ENCODE peak calls at places on chromosomes 4 and X, in six cellular contexts. One of them, this sample, is unnamed.

GRCh38 chr4:6724461-6725111 is 8.6 kb downstream of the BLOC1S4 start:
- DNase-seq in posterior vena cava: no peak
- DNase-seq in stimulated activated CD4-positive, alpha-beta T cell treated with anti-CD3 and anti-CD28 coated beads, Interleukin-4, amount 100 ng/mL, for 48 hours: no peak
- DNase-seq in hepatocyte: no peak
- DNase-seq in neuronal stem cell: no peak
- DNase-seq in ACHN: no peak
- DNase-seq in this sample: no peak

GRCh38 chr4:145709843-145710242 is 29.9 kb downstream of the C4orf51 start:
- DNase-seq in posterior vena cava: no peak
- DNase-seq in stimulated activated CD4-positive, alpha-beta T cell treated with anti-CD3 and anti-CD28 coated beads, Interleukin-4, amount 100 ng/mL, for 48 hours: no peak
- DNase-seq in hepatocyte: no peak
- DNase-seq in neuronal stem cell: no peak
- DNase-seq in ACHN: peak; percentile 69
- DNase-seq in this sample: no peak

GRCh38 chrX:110755061-110755460 is 40.6 kb downstream of the CHRDL1 start:
- DNase-seq in posterior vena cava: no peak
- DNase-seq in stimulated activated CD4-positive, alpha-beta T cell treated with anti-CD3 and anti-CD28 coated beads, Interleukin-4, amount 100 ng/mL, for 48 hours: no peak
- DNase-seq in hepatocyte: no peak
- DNase-seq in neuronal stem cell: no peak
- DNase-seq in ACHN: peak; percentile 39
- DNase-seq in this sample: no peak

GRCh38 chr4:77003400-77003799 is 53.8 kb downstream of the SEPTIN11 start:
- DNase-seq in posterior vena cava: no peak
- DNase-seq in stimulated activated CD4-positive, alpha-beta T cell treated with anti-CD3 and anti-CD28 coated beads, Interleukin-4, amount 100 ng/mL, for 48 hours: no peak
- DNase-seq in hepatocyte: no peak
- DNase-seq in neuronal stem cell: no peak
- DNase-seq in ACHN: no peak
- DNase-seq in this sample: no peak

GRCh38 chrX:40117715-40118285 is 20.0 kb upstream of the BCOR start:
- DNase-seq in posterior vena cava: no peak
- DNase-seq in stimulated activated CD4-positive, alpha-beta T cell treated with anti-CD3 and anti-CD28 coated beads, Interleukin-4, amount 100 ng/mL, for 48 hours: no peak
- DNase-seq in hepatocyte: no peak
- DNase-seq in neuronal stem cell: no peak
- DNase-seq in ACHN: no peak
- DNase-seq in this sample: no peak

GRCh38 chrX:15956684-15957083 is 102.1 kb upstream of the AP1S2 start:
- DNase-seq in posterior vena cava: no peak
- DNase-seq in stimulated activated CD4-positive, alpha-beta T cell treated with anti-CD3 and anti-CD28 coated beads, Interleukin-4, amount 100 ng/mL, for 48 hours: no peak
- DNase-seq in hepatocyte: peak; percentile 14
- DNase-seq in neuronal stem cell: peak; percentile 48
- DNase-seq in ACHN: no peak
- DNase-seq in this sample: no peak

GRCh38 chr4:110287130-110287529 is 88.7 kb upstream of the ELOVL6 start:
- DNase-seq in posterior vena cava: no peak
- DNase-seq in stimulated activated CD4-positive, alpha-beta T cell treated with anti-CD3 and anti-CD28 coated beads, Interleukin-4, amount 100 ng/mL, for 48 hours: no peak
- DNase-seq in hepatocyte: no peak
- DNase-seq in neuronal stem cell: no peak
- DNase-seq in ACHN: peak; percentile 2
- DNase-seq in this sample: no peak

GRCh38 chr4:81684357-81684756 is 212.7 kb upstream of the RASGEF1B start:
- DNase-seq in posterior vena cava: no peak
- DNase-seq in stimulated activated CD4-positive, alpha-beta T cell treated with anti-CD3 and anti-CD28 coated beads, Interleukin-4, amount 100 ng/mL, for 48 hours: no peak
- DNase-seq in hepatocyte: no peak
- DNase-seq in neuronal stem cell: no peak
- DNase-seq in ACHN: no peak
- DNase-seq in this sample: no peak

GRCh38 chr4:13704761-13705160 is 77.2 kb upstream of the BOD1L1 start:
- DNase-seq in posterior vena cava: no peak
- DNase-seq in stimulated activated CD4-positive, alpha-beta T cell treated with anti-CD3 and anti-CD28 coated beads, Interleukin-4, amount 100 ng/mL, for 48 hours: no peak
- DNase-seq in hepatocyte: no peak
- DNase-seq in neuronal stem cell: no peak
- DNase-seq in ACHN: no peak
- DNase-seq in this sample: no peak

GRCh38 chrX:48028091-48028490 is 21.3 kb downstream of the SPACA5 start:
- DNase-seq in posterior vena cava: no peak
- DNase-seq in stimulated activated CD4-positive, alpha-beta T cell treated with anti-CD3 and anti-CD28 coated beads, Interleukin-4, amount 100 ng/mL, for 48 hours: no peak
- DNase-seq in hepatocyte: no peak
- DNase-seq in neuronal stem cell: no peak
- DNase-seq in ACHN: no peak
- DNase-seq in this sample: no peak

GRCh38 chr4:61997813-61998212 is 797.7 kb downstream of the ADGRL3 start:
- DNase-seq in posterior vena cava: no peak
- DNase-seq in stimulated activated CD4-positive, alpha-beta T cell treated with anti-CD3 and anti-CD28 coated beads, Interleukin-4, amount 100 ng/mL, for 48 hours: no peak
- DNase-seq in hepatocyte: no peak
- DNase-seq in neuronal stem cell: no peak
- DNase-seq in ACHN: no peak
- DNase-seq in this sample: no peak

GRCh38 chr4:103054030-103054429 is 22.5 kb downstream of the SLC9B2 start:
- DNase-seq in posterior vena cava: no peak
- DNase-seq in stimulated activated CD4-positive, alpha-beta T cell treated with anti-CD3 and anti-CD28 coated beads, Interleukin-4, amount 100 ng/mL, for 48 hours: no peak
- DNase-seq in hepatocyte: no peak
- DNase-seq in neuronal stem cell: no peak
- DNase-seq in ACHN: no peak
- DNase-seq in this sample: no peak

GRCh38 chr4:109547394-109547793 is 12.7 kb upstream of the MCUB start:
- DNase-seq in posterior vena cava: no peak
- DNase-seq in stimulated activated CD4-positive, alpha-beta T cell treated with anti-CD3 and anti-CD28 coated beads, Interleukin-4, amount 100 ng/mL, for 48 hours: no peak
- DNase-seq in hepatocyte: no peak
- DNase-seq in neuronal stem cell: no peak
- DNase-seq in ACHN: no peak
- DNase-seq in this sample: no peak

GRCh38 chr4:183639291-183639690 is 19.7 kb downstream of the RWDD4 start:
- DNase-seq in posterior vena cava: no peak
- DNase-seq in stimulated activated CD4-positive, alpha-beta T cell treated with anti-CD3 and anti-CD28 coated beads, Interleukin-4, amount 100 ng/mL, for 48 hours: no peak
- DNase-seq in hepatocyte: no peak
- DNase-seq in neuronal stem cell: no peak
- DNase-seq in ACHN: no peak
- DNase-seq in this sample: no peak

GRCh38 chr4:15117270-15117946 is 115.1 kb downstream of the CPEB2 start:
- DNase-seq in posterior vena cava: no peak
- DNase-seq in stimulated activated CD4-positive, alpha-beta T cell treated with anti-CD3 and anti-CD28 coated beads, Interleukin-4, amount 100 ng/mL, for 48 hours: no peak
- DNase-seq in hepatocyte: no peak
- DNase-seq in neuronal stem cell: no peak
- DNase-seq in ACHN: no peak
- DNase-seq in this sample: no peak

GRCh38 chr4:6452897-6453687 is 19.3 kb downstream of the PPP2R2C start:
- DNase-seq in posterior vena cava: peak; percentile 75
- DNase-seq in stimulated activated CD4-positive, alpha-beta T cell treated with anti-CD3 and anti-CD28 coated beads, Interleukin-4, amount 100 ng/mL, for 48 hours: no peak
- DNase-seq in hepatocyte: no peak
- DNase-seq in neuronal stem cell: no peak
- DNase-seq in ACHN: no peak
- DNase-seq in this sample: no peak

GRCh38 chrX:119025900-119026299 is 46.9 kb upstream of the CT47C1 start:
- DNase-seq in posterior vena cava: no peak
- DNase-seq in stimulated activated CD4-positive, alpha-beta T cell treated with anti-CD3 and anti-CD28 coated beads, Interleukin-4, amount 100 ng/mL, for 48 hours: no peak
- DNase-seq in hepatocyte: no peak
- DNase-seq in neuronal stem cell: no peak
- DNase-seq in ACHN: no peak
- DNase-seq in this sample: no peak

GRCh38 chr4:113901994-113902787 is 77.3 kb downstream of the ARSJ start:
- DNase-seq in posterior vena cava: no peak
- DNase-seq in stimulated activated CD4-positive, alpha-beta T cell treated with anti-CD3 and anti-CD28 coated beads, Interleukin-4, amount 100 ng/mL, for 48 hours: peak; percentile 42
- DNase-seq in hepatocyte: peak; percentile 63
- DNase-seq in neuronal stem cell: no peak
- DNase-seq in ACHN: no peak
- DNase-seq in this sample: no peak

GRCh38 chrX:140180585-140180984 is 215.3 kb upstream of the CXorf66 start:
- DNase-seq in posterior vena cava: no peak
- DNase-seq in stimulated activated CD4-positive, alpha-beta T cell treated with anti-CD3 and anti-CD28 coated beads, Interleukin-4, amount 100 ng/mL, for 48 hours: no peak
- DNase-seq in hepatocyte: no peak
- DNase-seq in neuronal stem cell: no peak
- DNase-seq in ACHN: no peak
- DNase-seq in this sample: no peak

GRCh38 chr4:78650106-78651021 is 98.8 kb downstream of the ANXA3 start:
- DNase-seq in posterior vena cava: no peak
- DNase-seq in stimulated activated CD4-positive, alpha-beta T cell treated with anti-CD3 and anti-CD28 coated beads, Interleukin-4, amount 100 ng/mL, for 48 hours: no peak
- DNase-seq in hepatocyte: peak; percentile 52
- DNase-seq in neuronal stem cell: no peak
- DNase-seq in ACHN: no peak
- DNase-seq in this sample: no peak

GRCh38 chr4:153387981-153388380 is 43.5 kb downstream of the MND1 start:
- DNase-seq in posterior vena cava: no peak
- DNase-seq in stimulated activated CD4-positive, alpha-beta T cell treated with anti-CD3 and anti-CD28 coated beads, Interleukin-4, amount 100 ng/mL, for 48 hours: no peak
- DNase-seq in hepatocyte: no peak
- DNase-seq in neuronal stem cell: no peak
- DNase-seq in ACHN: no peak
- DNase-seq in this sample: no peak

GRCh38 chr4:82017680-82018079 is 356.1 kb downstream of the HNRNPD start:
- DNase-seq in posterior vena cava: no peak
- DNase-seq in stimulated activated CD4-positive, alpha-beta T cell treated with anti-CD3 and anti-CD28 coated beads, Interleukin-4, amount 100 ng/mL, for 48 hours: no peak
- DNase-seq in hepatocyte: peak; percentile 68
- DNase-seq in neuronal stem cell: peak; percentile 20
- DNase-seq in ACHN: peak; percentile 42
- DNase-seq in this sample: no peak

GRCh38 chrX:150887906-150888465 is 10.5 kb downstream of the CD99L2 start:
- DNase-seq in posterior vena cava: no peak
- DNase-seq in stimulated activated CD4-positive, alpha-beta T cell treated with anti-CD3 and anti-CD28 coated beads, Interleukin-4, amount 100 ng/mL, for 48 hours: no peak
- DNase-seq in hepatocyte: no peak
- DNase-seq in neuronal stem cell: no peak
- DNase-seq in ACHN: no peak
- DNase-seq in this sample: peak; percentile 69

GRCh38 chrX:39969099-39969825 is 128.5 kb downstream of the BCOR start:
- DNase-seq in posterior vena cava: peak; percentile 58
- DNase-seq in stimulated activated CD4-positive, alpha-beta T cell treated with anti-CD3 and anti-CD28 coated beads, Interleukin-4, amount 100 ng/mL, for 48 hours: peak; percentile 2
- DNase-seq in hepatocyte: no peak
- DNase-seq in neuronal stem cell: no peak
- DNase-seq in ACHN: no peak
- DNase-seq in this sample: no peak

GRCh38 chr4:140944539-140944938 is 188.4 kb upstream of the TBC1D9 start:
- DNase-seq in posterior vena cava: no peak
- DNase-seq in stimulated activated CD4-positive, alpha-beta T cell treated with anti-CD3 and anti-CD28 coated beads, Interleukin-4, amount 100 ng/mL, for 48 hours: no peak
- DNase-seq in hepatocyte: no peak
- DNase-seq in neuronal stem cell: no peak
- DNase-seq in ACHN: no peak
- DNase-seq in this sample: no peak

GRCh38 chr4:181854142-181854541 is 389.1 kb upstream of the TENM3 start:
- DNase-seq in posterior vena cava: no peak
- DNase-seq in stimulated activated CD4-positive, alpha-beta T cell treated with anti-CD3 and anti-CD28 coated beads, Interleukin-4, amount 100 ng/mL, for 48 hours: no peak
- DNase-seq in hepatocyte: no peak
- DNase-seq in neuronal stem cell: no peak
- DNase-seq in ACHN: no peak
- DNase-seq in this sample: no peak

GRCh38 chrX:1465261-1466231 is 12.8 kb upstream of the ASMTL start:
- DNase-seq in posterior vena cava: no peak
- DNase-seq in stimulated activated CD4-positive, alpha-beta T cell treated with anti-CD3 and anti-CD28 coated beads, Interleukin-4, amount 100 ng/mL, for 48 hours: no peak
- DNase-seq in hepatocyte: no peak
- DNase-seq in neuronal stem cell: no peak
- DNase-seq in ACHN: no peak
- DNase-seq in this sample: no peak

GRCh38 chr4:148782284-148782683 is 340.1 kb upstream of the NR3C2 start:
- DNase-seq in posterior vena cava: no peak
- DNase-seq in stimulated activated CD4-positive, alpha-beta T cell treated with anti-CD3 and anti-CD28 coated beads, Interleukin-4, amount 100 ng/mL, for 48 hours: no peak
- DNase-seq in hepatocyte: peak; percentile 7
- DNase-seq in neuronal stem cell: peak; percentile 24
- DNase-seq in ACHN: peak; percentile 12
- DNase-seq in this sample: no peak

GRCh38 chrX:41350150-41350975 is 16.4 kb downstream of the DDX3X start:
- DNase-seq in posterior vena cava: no peak
- DNase-seq in stimulated activated CD4-positive, alpha-beta T cell treated with anti-CD3 and anti-CD28 coated beads, Interleukin-4, amount 100 ng/mL, for 48 hours: no peak
- DNase-seq in hepatocyte: no peak
- DNase-seq in neuronal stem cell: no peak
- DNase-seq in ACHN: no peak
- DNase-seq in this sample: no peak

GRCh38 chrX:84188320-84188834 is 378 bp upstream of the RPS6KA6 start:
- DNase-seq in posterior vena cava: no peak
- DNase-seq in stimulated activated CD4-positive, alpha-beta T cell treated with anti-CD3 and anti-CD28 coated beads, Interleukin-4, amount 100 ng/mL, for 48 hours: no peak
- DNase-seq in hepatocyte: peak; percentile 86
- DNase-seq in neuronal stem cell: no peak
- DNase-seq in ACHN: peak; percentile 48
- DNase-seq in this sample: peak; percentile 3

GRCh38 chr4:69831646-69832325 is 28.2 kb downstream of the SULT1E1 start:
- DNase-seq in posterior vena cava: peak; percentile 59
- DNase-seq in stimulated activated CD4-positive, alpha-beta T cell treated with anti-CD3 and anti-CD28 coated beads, Interleukin-4, amount 100 ng/mL, for 48 hours: no peak
- DNase-seq in hepatocyte: peak; percentile 28
- DNase-seq in neuronal stem cell: no peak
- DNase-seq in ACHN: no peak
- DNase-seq in this sample: peak; percentile 72

GRCh38 chrX:110671068-110671803 is 124.4 kb downstream of the CHRDL1 start:
- DNase-seq in posterior vena cava: no peak
- DNase-seq in stimulated activated CD4-positive, alpha-beta T cell treated with anti-CD3 and anti-CD28 coated beads, Interleukin-4, amount 100 ng/mL, for 48 hours: no peak
- DNase-seq in hepatocyte: no peak
- DNase-seq in neuronal stem cell: no peak
- DNase-seq in ACHN: no peak
- DNase-seq in this sample: no peak

This sample was measured in pons.